ENCODE peak calls at places on chromosomes 13 and 19, in six cellular contexts. Y is neuronal stem cell, Q is mesenchymal stem cell, Z is IMR-90, O is H1, D is trophoblast cell. W is an unnamed sample.

GRCh38 chr13:72782717-72783116 is 784 bp downstream of the PIBF1 start:
- DNase-seq in Y (no peak), D (no peak), O (no peak), Z (peak), Q (peak), W (no peak)

GRCh38 chr13:85266771-85267170 is 532.4 kb downstream of the SLITRK6 start:
- DNase-seq in D (no peak), O (no peak), Q (no peak), Z (no peak), Y (no peak), W (peak)

GRCh38 chr13:76696370-76696769 is 189.8 kb downstream of the KCTD12 start:
- DNase-seq in Q (peak), O (no peak), Z (peak), Y (no peak), D (no peak), W (no peak)

GRCh38 chr19:11201791-11202190 is 4.4 kb upstream of the KANK2 start:
- DNase-seq in D (no peak), Q (no peak), Z (no peak), O (no peak), Y (no peak), W (no peak)

GRCh38 chr13:84645196-84646071 is 763.2 kb upstream of the SLITRK1 start:
- DNase-seq in Y (no peak), Z (peak), Q (peak), D (no peak), O (no peak), W (no peak)

GRCh38 chr19:33659835-33660234 is 38.1 kb downstream of the CHST8 start:
- DNase-seq in Q (no peak), Y (no peak), Z (no peak), O (no peak), D (no peak), W (no peak)

GRCh38 chr13:105914637-105915036 is 620.8 kb downstream of the EFNB2 start:
- DNase-seq in O (no peak), Q (peak), D (no peak), Z (peak), Y (no peak), W (no peak)

GRCh38 chr19:5106361-5106760 is 137.4 kb downstream of the KDM4B start:
- DNase-seq in Q (no peak), Z (no peak), D (no peak), Y (no peak), O (no peak), W (no peak)

GRCh38 chr19:18160792-18161690 is 8.1 kb downstream of the PIK3R2 start:
- DNase-seq in Z (peak), D (peak), Q (no peak), Y (peak), O (peak), W (peak)

GRCh38 chr13:77878186-77878585 is 40.4 kb downstream of the EDNRB start:
- DNase-seq in Q (no peak), Y (no peak), D (no peak), Z (peak), O (no peak), W (no peak)

GRCh38 chr19:17398902-17399527 is 5.0 kb upstream of the CCDC194 start:
- DNase-seq in O (no peak), Z (no peak), Y (no peak), Q (no peak), D (no peak), W (no peak)

GRCh38 chr13:31764556-31764955 is 25.2 kb downstream of the RXFP2 start:
- DNase-seq in Q (no peak), D (no peak), Y (no peak), O (no peak), Z (no peak), W (no peak)

GRCh38 chr13:60837806-60838205 is 440.8 kb downstream of the TDRD3 start:
- DNase-seq in O (no peak), Y (no peak), D (no peak), Z (no peak), Q (peak), W (no peak)

GRCh38 chr13:114320065-114320464 is 5.8 kb downstream of the CHAMP1 start:
- DNase-seq in D (peak), Y (no peak), Z (no peak), O (no peak), Q (no peak), W (no peak)

GRCh38 chr19:12983091-12983490 is 12.2 kb upstream of the NFIX start:
- DNase-seq in Q (no peak), Z (no peak), Y (no peak), D (no peak), O (no peak), W (no peak)

GRCh38 chr19:19670070-19670551 is 1.5 kb downstream of the ZNF101 start:
- DNase-seq in Z (no peak), Q (peak), Y (no peak), O (peak), D (peak), W (peak)

GRCh38 chr19:37928527-37929286 is 21.7 kb downstream of the SIPA1L3 start:
- DNase-seq in Q (no peak), Y (no peak), O (no peak), D (no peak), Z (no peak), W (peak)

GRCh38 chr13:79647518-79647917 is 166.6 kb downstream of the NDFIP2 start:
- DNase-seq in Q (no peak), Y (no peak), Z (no peak), O (no peak), D (no peak), W (no peak)

GRCh38 chr19:34485831-34486230 is 4.3 kb downstream of the WTIP start:
- DNase-seq in O (no peak), D (no peak), Z (no peak), Y (no peak), Q (no peak), W (no peak)

GRCh38 chr19:8251025-8251472 is 41.9 kb downstream of the CERS4 start:
- DNase-seq in Z (peak), Q (no peak), O (no peak), Y (no peak), D (no peak), W (no peak)

GRCh38 chr13:98206946-98207345 is 29.9 kb upstream of the RNF113B start:
- DNase-seq in D (peak), Q (peak), O (no peak), Y (no peak), Z (peak), W (no peak)

GRCh38 chr13:93603043-93603442 is 376.4 kb downstream of the GPC6 start:
- DNase-seq in O (no peak), Q (peak), Y (no peak), Z (peak), D (no peak), W (no peak)

GRCh38 chr19:12783849-12784393 is 7.4 kb upstream of the JUNB start:
- DNase-seq in D (no peak), Z (no peak), Y (no peak), O (no peak), Q (peak), W (no peak)

GRCh38 chr19:54188224-54188871 is 1.0 kb downstream of the MBOAT7 start:
- DNase-seq in O (no peak), Q (peak), Z (peak), Y (no peak), D (no peak), W (peak)

GRCh38 chr19:18513868-18514267 is 8.0 kb downstream of the ELL start:
- DNase-seq in D (no peak), Z (no peak), Q (no peak), Y (no peak), O (no peak), W (no peak)

GRCh38 chr13:75173457-75174356 is 308.3 kb downstream of the TBC1D4 start:
- DNase-seq in Q (no peak), O (no peak), D (no peak), Y (no peak), Z (no peak), W (no peak)

GRCh38 chr13:74466015-74466414 is 331.8 kb upstream of the KLF12 start:
- DNase-seq in Y (no peak), D (no peak), Q (no peak), O (no peak), Z (no peak), W (no peak)

GRCh38 chr13:59043016-59043415 is 1120.7 kb downstream of the DIAPH3 start:
- DNase-seq in Q (no peak), Y (no peak), O (no peak), Z (no peak), D (no peak), W (no peak)

GRCh38 chr19:9871626-9872338 is 36.7 kb downstream of the PIN1 start:
- DNase-seq in Q (no peak), O (no peak), D (no peak), Y (no peak), Z (no peak), W (no peak)

GRCh38 chr19:10736916-10737551 is 19.2 kb downstream of the DNM2 start:
- DNase-seq in Y (no peak), D (peak), O (no peak), Z (no peak), Q (no peak), W (no peak)

GRCh38 chr19:39136225-39136940 is 10.8 kb downstream of the PAK4 start:
- DNase-seq in Q (no peak), Z (no peak), D (peak), O (no peak), Y (no peak), W (no peak)

GRCh38 chr19:39138221-39139211 is 12.9 kb downstream of the PAK4 start:
- DNase-seq in Y (no peak), Z (no peak), D (no peak), Q (no peak), O (no peak), W (no peak)

GRCh38 chr19:39139305-39140194 is 14.0 kb downstream of the PAK4 start:
- DNase-seq in Y (no peak), O (no peak), Z (no peak), Q (no peak), D (no peak), W (peak)

GRCh38 chr19:39135701-39136100 is 10.1 kb downstream of the PAK4 start:
- DNase-seq in Y (no peak), O (no peak), Q (no peak), D (peak), Z (no peak), W (no peak)

GRCh38 chr19:39137131-39137530 is 11.5 kb downstream of the PAK4 start:
- DNase-seq in D (no peak), Y (no peak), Z (no peak), Q (no peak), O (no peak), W (no peak)
- H4K91ac ChIP-seq in D (peak), Y (no peak), Z (no peak), Q (no peak), O (no peak), W (no peak)

DNA sequence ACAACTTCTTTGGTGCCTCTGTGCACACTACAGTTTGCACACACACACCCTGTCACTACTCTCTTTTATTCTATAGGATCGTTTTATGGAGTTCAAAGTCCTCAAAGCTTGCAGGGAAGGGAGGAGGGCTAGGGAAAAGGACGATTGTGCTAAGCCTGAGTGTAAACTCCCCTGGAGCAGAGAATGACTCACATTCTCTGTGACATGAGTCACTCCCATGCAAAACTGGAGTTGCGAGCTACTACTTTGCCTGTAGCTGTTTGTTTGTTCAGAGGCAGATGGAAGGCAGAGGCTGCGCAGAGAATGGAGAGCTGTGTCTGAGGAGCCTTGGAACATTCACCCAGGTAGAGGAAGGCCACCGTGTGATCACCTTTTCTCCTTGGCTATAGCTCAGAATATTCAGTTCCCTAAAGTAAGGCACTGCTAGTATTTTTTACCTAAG is 80.5 kb upstream of the MBNL2 start:
- DNase-seq in Q (peak), Y (peak), Z (peak), D (peak), O (no peak), W (peak)
- H4K91ac ChIP-seq in Q (no peak), Y (no peak), Z (peak), D (no peak), O (no peak), W (no peak)

GRCh38 chr19:40265763-40266099 is 19.4 kb downstream of the AKT2 start:
- DNase-seq in Q (no peak), Y (no peak), O (no peak), D (no peak), Z (no peak), W (no peak)

GRCh38 chr19:40265055-40265762 is 19.9 kb downstream of the AKT2 start:
- DNase-seq in Z (no peak), D (no peak), O (no peak), Q (no peak), Y (no peak), W (no peak)

GRCh38 chr19:40264314-40265054 is 20.7 kb downstream of the AKT2 start:
- DNase-seq in O (no peak), Q (no peak), D (no peak), Y (no peak), Z (no peak), W (no peak)

GRCh38 chr19:40262422-40262821 is 22.7 kb downstream of the AKT2 start:
- DNase-seq in Y (no peak), O (no peak), Z (no peak), Q (no peak), D (peak), W (no peak)

DNA sequence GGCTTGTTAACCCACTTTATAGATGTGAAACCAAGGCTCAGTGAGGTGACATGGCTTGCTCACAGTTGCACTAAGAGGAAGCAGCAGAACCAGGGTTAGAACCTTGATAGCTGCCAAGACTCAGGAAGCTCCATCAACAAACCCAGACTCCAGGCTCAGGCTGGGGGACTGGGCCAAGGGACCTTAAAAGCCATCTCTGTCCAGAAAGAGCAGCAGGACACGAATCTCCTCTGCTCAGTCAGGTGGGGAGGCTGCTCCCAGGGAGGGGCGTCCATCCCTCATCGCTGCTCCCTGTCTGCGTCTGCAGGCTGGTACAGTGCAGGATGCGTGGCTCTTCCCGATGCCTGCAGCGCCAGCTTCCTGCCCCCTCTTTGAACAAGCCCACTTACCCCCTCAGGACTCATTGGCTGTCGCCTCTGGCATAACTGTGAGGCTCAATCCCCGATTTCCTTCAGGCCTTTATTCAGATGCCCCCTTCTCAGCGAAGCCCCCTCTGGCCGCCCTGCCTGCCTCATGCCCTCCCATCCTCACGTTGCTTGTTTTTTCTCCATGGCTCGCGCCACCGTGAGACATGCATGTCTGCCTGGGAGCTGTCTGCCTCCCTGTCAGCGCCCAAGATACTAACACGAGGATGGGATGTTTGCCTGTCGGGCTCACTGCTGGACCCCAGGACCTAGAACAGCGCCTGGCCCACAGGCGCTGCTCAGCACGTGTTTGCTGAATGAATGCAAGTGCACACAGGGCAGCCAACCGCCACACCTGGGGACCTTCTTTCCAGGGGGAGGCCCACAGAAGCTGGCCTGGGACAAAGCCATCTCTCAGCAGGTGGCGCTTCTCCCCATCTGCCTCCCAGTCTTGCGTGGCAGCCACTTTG is 21.5 kb downstream of the AKT2 start:
- DNase-seq in D (no peak), Q (no peak), Z (no peak), Y (no peak), O (no peak), W (no peak)
- H4K91ac ChIP-seq in D (no peak), Q (no peak), Z (no peak), Y (no peak), O (no peak), W (no peak)

DNA sequence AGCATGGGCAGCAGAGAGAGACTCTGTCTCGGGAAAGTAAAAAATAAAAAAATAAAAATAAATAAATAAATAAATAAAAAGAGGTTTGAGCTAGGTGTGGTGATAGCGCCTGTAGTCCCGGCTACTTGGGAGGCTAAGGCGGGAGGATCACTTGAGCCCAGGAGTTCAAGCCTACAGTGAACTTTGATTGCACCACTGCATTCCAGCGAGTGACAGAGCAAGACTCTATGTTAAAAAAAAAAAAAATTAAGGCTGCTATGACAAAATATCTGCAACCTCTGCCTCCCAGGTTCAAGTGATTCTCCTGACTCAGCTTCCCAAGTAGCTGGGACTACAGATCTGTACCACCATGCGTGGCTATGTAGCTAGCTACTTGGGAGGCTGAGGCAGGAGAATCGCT is 3.2 kb upstream of the DENND1C start:
- DNase-seq in Q (no peak), D (peak), O (no peak), Y (no peak), Z (no peak), W (no peak)
- H4K91ac ChIP-seq in Q (no peak), D (no peak), O (no peak), Y (no peak), Z (no peak), W (no peak)

DNA sequence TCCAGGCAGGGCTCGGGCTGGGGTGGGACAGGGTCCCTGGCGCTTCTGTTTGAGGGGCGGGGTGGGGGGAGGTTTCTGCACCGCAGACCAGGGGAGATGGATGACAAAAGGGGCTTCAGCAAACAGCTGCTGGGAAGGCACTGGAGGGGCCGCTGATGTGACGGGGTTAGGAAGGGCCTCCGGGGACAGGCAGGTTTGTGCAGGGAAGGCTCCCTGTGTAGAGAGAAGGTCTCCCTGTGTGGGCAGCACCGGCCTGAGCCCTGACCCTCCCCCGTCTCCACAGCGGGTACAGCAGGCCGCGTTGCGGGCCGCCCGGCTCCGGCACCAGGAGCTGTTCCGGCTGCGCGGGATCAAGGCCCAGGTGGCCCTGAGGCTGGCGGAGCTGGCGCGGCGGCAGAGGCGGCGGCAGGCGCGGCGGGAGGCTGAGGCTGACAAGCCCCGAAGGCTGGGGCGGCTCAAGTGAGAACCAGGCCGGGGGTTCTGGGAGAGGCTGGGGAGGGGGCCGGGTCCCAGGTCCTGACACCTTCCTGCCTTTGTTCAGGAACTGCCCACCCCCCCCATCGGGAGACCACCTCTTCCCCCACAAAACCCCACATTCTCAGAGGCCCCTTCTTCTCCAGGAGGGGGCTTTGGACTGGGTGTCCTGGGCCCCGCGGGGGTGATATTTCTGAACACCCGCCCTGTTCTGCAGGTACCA is 9.9 kb downstream of the NOP53 start:
- DNase-seq in D (no peak), Z (no peak), Y (no peak), O (no peak), Q (no peak), W (no peak)
- H4K91ac ChIP-seq in D (no peak), Z (no peak), Y (no peak), O (no peak), Q (no peak), W (no peak)

DNA sequence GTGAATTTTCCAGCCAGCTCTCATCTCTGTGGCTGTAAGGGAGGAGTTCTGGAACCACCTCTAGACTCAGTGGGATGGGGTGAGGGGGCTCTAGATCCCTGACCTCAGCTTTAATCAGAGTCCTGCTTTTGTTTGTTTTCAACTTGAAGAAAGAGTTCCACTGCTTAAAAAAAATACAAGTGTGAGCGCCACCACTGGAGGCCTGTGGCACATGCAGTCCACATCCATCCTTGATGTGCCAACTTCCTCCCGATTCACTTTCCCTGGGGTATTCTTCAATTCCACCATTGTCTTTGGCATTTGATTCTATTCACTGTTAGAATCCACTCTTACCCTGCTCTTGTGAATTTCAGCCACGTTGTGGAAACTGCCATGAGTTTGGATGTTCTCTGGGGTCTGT is 62.4 kb upstream of the GJB6 start:
- DNase-seq in O (no peak), D (no peak), Y (no peak), Q (no peak), Z (no peak), W (peak)
- H4K91ac ChIP-seq in O (no peak), D (no peak), Y (no peak), Q (no peak), Z (no peak), W (no peak)

DNA sequence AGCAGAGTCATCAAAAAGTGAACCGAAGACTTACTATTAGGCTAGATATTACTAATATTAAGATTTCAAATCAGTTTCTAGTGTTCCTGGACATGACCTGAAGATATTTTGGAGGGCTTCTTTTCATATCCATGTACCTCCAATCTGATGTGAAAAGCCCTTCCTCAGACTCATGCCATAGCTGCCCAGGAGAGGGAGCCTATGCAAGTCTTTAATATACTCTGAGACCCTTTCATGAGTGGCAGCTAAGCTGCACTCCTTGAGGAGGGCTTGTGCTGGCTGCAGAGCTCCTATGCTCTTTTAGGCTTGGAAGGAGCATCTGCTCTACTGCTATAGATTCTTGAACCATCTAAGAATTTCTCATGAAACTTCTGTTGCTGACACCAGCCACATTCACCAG is 715.3 kb downstream of the OLFM4 start:
- DNase-seq in O (no peak), D (no peak), Q (no peak), Y (no peak), Z (no peak), W (no peak)
- H4K91ac ChIP-seq in O (no peak), D (no peak), Q (no peak), Y (no peak), Z (no peak), W (no peak)

GRCh38 chr13:29743229-29743786 is 107.1 kb downstream of the UBL3 start:
- DNase-seq in D (no peak), O (no peak), Y (no peak), Q (peak), Z (peak), W (no peak)
- H4K91ac ChIP-seq in D (no peak), O (no peak), Y (no peak), Q (no peak), Z (no peak), W (no peak)

GRCh38 chr13:96229356-96229755 is 139.4 kb downstream of the HS6ST3 start:
- DNase-seq in Y (no peak), Q (peak), O (no peak), Z (no peak), D (peak), W (peak)
- H4K91ac ChIP-seq in Y (no peak), Q (no peak), O (no peak), Z (no peak), D (no peak), W (no peak)